ENCODE peak calls at places on chromosomes 4 and X, in eight cellular contexts. U, S, A, D, H, B, E and R are unnamed samples. For H3K4me1 and H3K9me3, the result is how much of the 10 kb centered on the place peaks cover.

GRCh38 chr4:6245246-6246169 is 24.1 kb upstream of the WFS1 start:
- DNase-seq in E (no peak), D (peak), H (no peak), S (no peak), B (no peak), A (no peak), U (no peak), R (no peak)

GRCh38 chr4:76251448-76252270 is at the start of gene FAM47E:
- DNase-seq in A (no peak), D (peak), H (peak), B (peak), U (peak), E (no peak), S (peak), R (peak)

GRCh38 chr4:18953613-18954012 is 932.1 kb upstream of the LCORL start:
- DNase-seq in A (no peak), H (no peak), U (no peak), S (no peak), D (no peak), B (no peak), E (no peak), R (no peak)

GRCh38 chrX:143945171-143945570 is 61.3 kb downstream of the UBE2NL start:
- DNase-seq in A (no peak), B (no peak), U (no peak), E (no peak), D (no peak), S (no peak), H (no peak), R (no peak)

GRCh38 chr4:84279678-84280077 is 219.4 kb downstream of the NKX6-1 start:
- DNase-seq in S (no peak), E (no peak), A (no peak), D (no peak), H (no peak), B (no peak), U (peak), R (no peak)

GRCh38 chrX:122868626-122869025 is 315.5 kb upstream of the GRIA3 start:
- DNase-seq in A (no peak), D (no peak), H (no peak), S (no peak), U (peak), E (no peak), B (no peak), R (no peak)

GRCh38 chrX:129739591-129739990 is 812 bp downstream of the XPNPEP2 start:
- DNase-seq in E (no peak), U (no peak), S (no peak), A (no peak), H (no peak), D (no peak), B (no peak), R (no peak)

GRCh38 chrX:56790778-56791177 is 61.7 kb downstream of the NBDY start:
- DNase-seq in A (no peak), U (no peak), B (no peak), D (no peak), E (peak), H (no peak), S (no peak), R (no peak)

GRCh38 chr4:85028910-85029309 is 62.4 kb upstream of the WDFY3 start:
- DNase-seq in S (no peak), D (peak), U (peak), E (no peak), B (no peak), H (no peak), A (no peak), R (no peak)

GRCh38 chrX:34483980-34484379 is 173.1 kb downstream of the TMEM47 start:
- DNase-seq in H (no peak), U (no peak), S (no peak), A (no peak), E (no peak), D (no peak), B (no peak), R (no peak)
- H3K4me1 ChIP-seq in H (under half), U (under half), S (under half), A (under half), E (under half), D (under half), B (under half), R (under half)

GRCh38 chr4:10207116-10207515 is 90.5 kb upstream of the WDR1 start:
- DNase-seq in D (no peak), A (no peak), E (no peak), S (no peak), U (no peak), H (no peak), B (no peak), R (no peak)

GRCh38 chr4:10212901-10213300 is 96.3 kb upstream of the WDR1 start:
- DNase-seq in S (no peak), A (no peak), B (no peak), H (no peak), D (no peak), U (no peak), E (no peak), R (no peak)

DNA sequence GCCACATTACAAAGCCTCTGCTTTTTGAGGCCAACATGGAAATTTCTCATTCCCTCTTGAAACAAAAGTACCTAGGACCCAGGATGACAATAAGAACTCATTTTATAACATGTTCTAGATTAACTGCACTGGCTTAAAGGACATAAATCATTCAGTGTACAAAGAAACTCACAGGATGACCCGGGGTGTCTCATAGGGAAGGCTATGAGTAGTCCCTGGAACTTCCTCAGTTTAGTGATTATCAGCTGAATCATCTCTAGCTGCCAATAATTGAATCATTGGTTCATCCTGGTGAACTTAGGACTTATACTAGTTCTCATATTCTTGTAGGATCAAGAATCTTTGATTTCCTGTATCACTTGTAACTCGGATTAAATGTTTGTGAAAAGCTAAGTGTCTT is 95.8 kb upstream of the WDR1 start:
- DNase-seq in S (no peak), H (no peak), U (no peak), B (no peak), D (no peak), E (no peak), A (no peak), R (no peak)
- H3K9me3 ChIP-seq in S (under half), H (under half), U (under half), B (under half), D (under half), E (under half), A (under half), R (under half)

GRCh38 chrX:2577844-2578444 is 77.2 kb upstream of the DHRSX start:
- DNase-seq in S (no peak), E (no peak), A (no peak), H (no peak), U (no peak), D (no peak), B (no peak), R (no peak)
- TF ChIP-seq CTCF in S (no peak), E (no peak), A (no peak), H (no peak), U (no peak), D (no peak), B (no peak), R (no peak)

GRCh38 chr4:2805712-2806391 is 13.0 kb downstream of the SH3BP2 start:
- DNase-seq in B (peak), U (no peak), D (no peak), H (peak), E (no peak), S (no peak), A (no peak), R (no peak)
- H3K4me1 ChIP-seq in B (under half), U (under half), D (under half), H (half or more), E (under half), S (half or more), A (under half), R (under half)